ENCODE peak calls at places on chromosomes 13 and 19, in five cellular contexts. Z, W, L, R and J are unnamed samples.

GRCh38 chr19:29006057-29006735 is 206.8 kb downstream of the UQCRFS1 start:
- DNase-seq in R (no peak), Z (peak; percentile 47), L (no peak), W (no peak), J (no peak)

GRCh38 chr13:89959074-89959473 is 1388.4 kb upstream of the MIR17HG start:
- DNase-seq in Z (no peak), L (no peak), W (no peak), R (no peak), J (no peak)

GRCh38 chr19:7789447-7789846 is 26.4 kb downstream of the CLEC4M start:
- DNase-seq in L (no peak), Z (no peak), R (no peak), W (peak; percentile 39), J (no peak)

GRCh38 chr13:35720690-35721554 is 244.4 kb upstream of the MAB21L1 start:
- DNase-seq in L (peak; percentile 83), Z (peak; percentile 75), W (peak; percentile 80), R (peak; percentile 68), J (no peak)

GRCh38 chr19:29598496-29598895 is 7.6 kb upstream of the POP4 start:
- DNase-seq in L (no peak), R (no peak), W (no peak), Z (no peak), J (no peak)

GRCh38 chr19:18434411-18435184 is 3.3 kb downstream of the ISYNA1 start:
- DNase-seq in W (no peak), Z (peak; percentile 20), L (no peak), R (no peak), J (no peak)

GRCh38 chr19:48501961-48502719 is 9.5 kb downstream of the LMTK3 start:
- DNase-seq in L (peak; percentile 50), R (no peak), Z (peak; percentile 52), W (peak; percentile 99), J (peak; percentile 98)

GRCh38 chr13:71773534-71773933 is 93.5 kb downstream of the DACH1 start:
- DNase-seq in Z (no peak), L (no peak), R (no peak), W (no peak), J (no peak)

GRCh38 chr13:113076681-113077401 is 28.8 kb upstream of the F7 start:
- DNase-seq in L (no peak), Z (no peak), W (no peak), R (no peak), J (no peak)

GRCh38 chr19:10271543-10272086 is 695 bp downstream of the ICAM1 start:
- DNase-seq in L (no peak), R (no peak), Z (peak; percentile 58), W (no peak), J (no peak)

GRCh38 chr13:95641291-95641811 is 3.2 kb downstream of the DZIP1 start:
- DNase-seq in L (no peak), R (no peak), Z (peak; percentile 33), W (peak; percentile 47), J (no peak)

GRCh38 chr19:46133777-46134231 is 9.3 kb upstream of the IGFL3 start:
- DNase-seq in L (no peak), R (no peak), W (peak; percentile 35), Z (no peak), J (peak; percentile 34)

GRCh38 chr13:23600534-23600933 is 30.3 kb downstream of the TNFRSF19 start:
- DNase-seq in Z (no peak), R (no peak), L (no peak), W (no peak), J (no peak)

GRCh38 chr13:110259651-110260050 is 47.3 kb downstream of the COL4A1 start:
- DNase-seq in R (no peak), L (peak; percentile 50), Z (no peak), W (no peak), J (no peak)

GRCh38 chr13:26509491-26509890 is 48.0 kb upstream of the WASF3 start:
- DNase-seq in W (no peak), R (no peak), Z (no peak), L (no peak), J (no peak)

GRCh38 chr13:20002766-20003165 is 44.2 kb downstream of the ZMYM2 start:
- DNase-seq in Z (no peak), L (no peak), W (no peak), R (no peak), J (no peak)

GRCh38 chr13:24148414-24149305 is 11.9 kb upstream of the SPATA13 start:
- DNase-seq in Z (peak; percentile 98), L (peak; percentile 96), R (peak; percentile 93), W (no peak), J (peak; percentile 95)

GRCh38 chr13:46555722-46556121 is 2.8 kb downstream of the LRCH1 start:
- DNase-seq in R (no peak), L (no peak), W (no peak), Z (no peak), J (no peak)

GRCh38 chr19:15161028-15161984 is 39.5 kb downstream of the NOTCH3 start:
- DNase-seq in R (no peak), Z (peak; percentile 59), L (no peak), W (no peak), J (no peak)

GRCh38 chr13:98672947-98673545 is 79.4 kb downstream of the SLC15A1 start:
- DNase-seq in L (peak; percentile 90), R (peak; percentile 92), Z (peak; percentile 87), W (peak; percentile 79), J (peak; percentile 56)

GRCh38 chr13:109654341-109655205 is 131.8 kb downstream of the IRS2 start:
- DNase-seq in L (peak; percentile 60), R (peak; percentile 52), Z (no peak), W (no peak), J (no peak)

GRCh38 chr19:7832781-7833180 is 2.8 kb downstream of the EVI5L start:
- DNase-seq in R (no peak), L (no peak), Z (peak; percentile 42), W (no peak), J (no peak)

GRCh38 chr13:39601636-39602035 is 1.4 kb downstream of the LHFPL6 start:
- DNase-seq in Z (no peak), W (no peak), R (no peak), L (no peak), J (no peak)

GRCh38 chr13:39602614-39603366 is at the start of gene LHFPL6:
- DNase-seq in R (peak; percentile 88), Z (peak; percentile 94), W (peak; percentile 90), L (peak; percentile 96), J (peak; percentile 76)

GRCh38 chr13:39602277-39602613 is 748 bp downstream of the LHFPL6 start:
- DNase-seq in W (no peak), L (no peak), Z (no peak), R (no peak), J (peak; percentile 7)

GRCh38 chr13:39604736-39605135 is 1.7 kb upstream of the LHFPL6 start:
- DNase-seq in Z (no peak), R (no peak), W (no peak), L (no peak), J (no peak)

DNA sequence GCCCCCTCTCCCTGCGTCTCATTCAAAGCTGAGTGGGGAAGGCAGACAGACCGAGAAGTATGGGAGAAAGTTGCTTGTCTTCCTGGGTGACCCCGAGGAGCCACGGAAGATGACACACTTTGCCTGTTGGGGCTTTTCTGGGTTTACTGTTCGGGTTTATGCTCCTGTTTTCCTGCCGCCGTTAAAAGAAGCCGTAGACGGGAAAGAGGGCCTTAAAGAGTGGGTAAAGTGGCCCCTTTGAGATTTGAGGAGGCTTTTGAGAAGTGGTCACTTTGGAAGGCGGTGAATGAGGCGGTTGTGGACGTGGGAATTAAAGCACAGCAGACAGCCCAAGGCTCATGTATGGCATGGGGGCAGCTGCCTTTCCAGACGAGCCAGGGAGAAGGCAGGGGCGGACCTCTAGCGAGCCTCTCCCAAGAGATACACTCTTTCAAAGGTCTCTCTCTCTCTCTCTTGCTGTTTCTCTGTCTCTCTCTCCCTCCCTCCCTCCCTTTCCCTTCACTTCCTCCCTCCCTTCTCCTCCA is 493 bp upstream of the LHFPL6 start:
- DNase-seq in R (peak; percentile 48), Z (peak; percentile 70), L (no peak), W (peak; percentile 29), J (peak; percentile 54)
- H3K27me3 ChIP-seq in R (no peaks in the 10 kb centered on the region), Z (no peaks in the 10 kb centered on the region), L (no peaks in the 10 kb centered on the region), W (peaks cover 46% of the 10 kb centered on the region), J (no peaks in the 10 kb centered on the region)

DNA sequence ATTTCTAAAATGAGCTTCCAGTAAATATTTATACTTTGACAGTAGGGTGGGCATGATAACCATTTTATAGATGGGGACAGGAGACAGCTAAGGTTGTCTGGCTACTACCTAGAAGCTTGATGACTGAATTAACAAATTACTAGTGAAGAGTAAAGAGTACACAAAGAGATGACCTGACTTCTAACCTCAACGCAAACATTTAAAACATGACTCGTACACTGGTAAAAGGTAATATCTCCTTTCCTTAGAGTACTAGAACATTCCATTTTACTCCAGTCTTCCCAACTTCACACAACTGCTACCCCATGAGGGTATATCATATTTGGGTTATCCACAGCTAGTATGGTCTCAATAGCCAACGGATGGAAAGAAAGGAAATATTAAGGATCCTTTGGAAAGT is 258.9 kb downstream of the FOXO1 start:
- DNase-seq in W (no peak), L (no peak), Z (no peak), R (no peak), J (no peak)
- H3K4me1 ChIP-seq in W (no peaks in the 10 kb centered on the region), L (peaks cover 71% of the 10 kb centered on the region), Z (peaks cover 35% of the 10 kb centered on the region), R (peaks cover 50% of the 10 kb centered on the region), J (peaks cover 39% of the 10 kb centered on the region)

GRCh38 chr13:87671824-87672603 is 843 bp downstream of the SLITRK5 start:
- DNase-seq in W (peak; percentile 62), Z (peak; percentile 9), L (no peak), R (peak; percentile 32), J (no peak)
- H3K27me3 ChIP-seq in W (peaks cover 70% of the 10 kb centered on the region), Z (peaks cover 39% of the 10 kb centered on the region), L (peaks cover 34% of the 10 kb centered on the region), R (peaks cover 22% of the 10 kb centered on the region), J (peaks cover 48% of the 10 kb centered on the region)

GRCh38 chr19:43589277-43589676 is 6.7 kb downstream of the IRGQ start:
- DNase-seq in Z (no peak), W (no peak), R (no peak), L (no peak), J (no peak)

GRCh38 chr19:43582495-43582894 is 6.9 kb downstream of the PINLYP start:
- DNase-seq in Z (no peak), R (no peak), W (no peak), L (no peak), J (no peak)

GRCh38 chr19:43581467-43581866 is 5.9 kb downstream of the PINLYP start:
- DNase-seq in Z (no peak), R (no peak), W (no peak), L (no peak), J (no peak)

GRCh38 chr19:43586346-43586745 is 9.6 kb downstream of the IRGQ start:
- DNase-seq in W (no peak), Z (no peak), L (no peak), R (no peak), J (no peak)

GRCh38 chr19:43584484-43584883 is 8.9 kb downstream of the PINLYP start:
- DNase-seq in R (no peak), L (no peak), W (no peak), Z (no peak), J (no peak)
- H3K4me1 ChIP-seq in R (no peaks in the 10 kb centered on the region), L (peaks cover 13% of the 10 kb centered on the region), W (peaks cover 6% of the 10 kb centered on the region), Z (no peaks in the 10 kb centered on the region), J (no peaks in the 10 kb centered on the region)

DNA sequence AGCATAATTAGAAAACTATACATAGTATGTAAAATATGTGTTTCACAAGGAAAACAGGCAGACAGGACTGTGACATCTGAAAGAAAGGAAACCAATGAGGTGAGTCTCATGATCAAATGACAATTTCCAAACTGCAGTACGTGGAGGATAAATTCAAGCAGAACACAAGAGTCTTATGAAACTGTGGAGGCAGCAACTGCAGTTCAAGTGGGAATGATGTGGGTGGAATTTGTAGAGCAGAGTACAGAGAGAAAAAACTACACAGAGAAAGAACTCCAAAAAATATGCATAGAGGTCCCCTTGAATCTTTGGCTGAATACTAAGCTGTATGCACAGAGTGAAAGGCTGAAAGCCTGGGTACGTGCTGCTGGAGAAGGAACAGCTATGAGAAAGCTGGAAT is 9.7 kb downstream of the SIGLEC6 start:
- DNase-seq in W (no peak), R (no peak), Z (no peak), L (no peak), J (no peak)
- H3K27me3 ChIP-seq in W (no peaks in the 10 kb centered on the region), R (no peaks in the 10 kb centered on the region), Z (no peaks in the 10 kb centered on the region), L (peaks cover 3% of the 10 kb centered on the region), J (no peaks in the 10 kb centered on the region)